ENCODE peak calls at places on chromosomes 13 and 19, in eight cellular contexts. H is stimulated activated CD8-positive, alpha-beta memory T cell treated with anti-CD3 and anti-CD28 coated beads, Interleukin-15, amount 100 ng/mL, for 4 hours; T is cardiac fibroblast; W is effector CD4-positive, alpha-beta T cell; M is EL; A is NCI-H2081; F is NCI-H2029; P is naive B cell. Q is an unnamed sample.

GRCh38 chr19:48085077-48085476 is 25.5 kb downstream of the PLA2G4C start:
- DNase-seq in T (no peak), M (no peak), A (no peak), P (no peak), H (no peak), W (no peak), F (no peak), Q (no peak)

GRCh38 chr13:110127986-110128511 is 178.9 kb downstream of the COL4A1 start:
- DNase-seq in W (no peak), A (no peak), P (no peak), T (no peak), M (peak; percentile 60), F (no peak), H (no peak), Q (no peak)

GRCh38 chr13:76440568-76440967 is 445.6 kb downstream of the KCTD12 start:
- DNase-seq in P (peak; percentile 4), W (no peak), H (no peak), M (no peak), F (no peak), T (no peak), A (no peak), Q (no peak)

GRCh38 chr19:45508931-45509691 is 1.8 kb downstream of the VASP start:
- DNase-seq in F (peak; percentile 56), W (no peak), H (no peak), M (peak; percentile 84), P (peak; percentile 35), T (peak; percentile 74), A (no peak), Q (peak; percentile 48)

GRCh38 chr13:109940637-109941036 is 154.3 kb upstream of the IRS2 start:
- DNase-seq in A (no peak), M (no peak), H (no peak), T (no peak), P (no peak), W (no peak), F (no peak), Q (no peak)

GRCh38 chr13:100941377-100941776 is 266.8 kb upstream of the TMTC4 start:
- DNase-seq in P (no peak), W (no peak), M (no peak), F (no peak), A (no peak), T (no peak), H (no peak), Q (no peak)

GRCh38 chr19:8413593-8413923 is 453 bp downstream of the MARCHF2 start:
- DNase-seq in M (no peak), F (no peak), P (no peak), A (no peak), H (no peak), W (no peak), T (no peak), Q (no peak)

GRCh38 chr13:75514080-75515040 is 23.3 kb downstream of the COMMD6 start:
- DNase-seq in F (no peak), H (no peak), P (no peak), A (no peak), T (peak; percentile 54), W (no peak), M (peak; percentile 40), Q (no peak)

GRCh38 chr19:45191324-45191845 is 12.8 kb downstream of the BLOC1S3 start:
- DNase-seq in M (no peak), H (no peak), T (no peak), A (no peak), W (no peak), F (no peak), P (no peak), Q (no peak)

GRCh38 chr19:1183543-1184172 is 9.6 kb upstream of the SBNO2 start:
- DNase-seq in P (no peak), F (no peak), M (peak; percentile 88), H (no peak), W (no peak), A (no peak), T (no peak), Q (no peak)

GRCh38 chr13:113749507-113749906 is 9.5 kb upstream of the TMEM255B start:
- DNase-seq in W (no peak), M (no peak), T (no peak), P (no peak), F (no peak), A (no peak), H (no peak), Q (no peak)

GRCh38 chr13:47656651-47657050 is 344.4 kb downstream of the SUCLA2 start:
- DNase-seq in W (no peak), F (no peak), P (no peak), A (no peak), T (no peak), M (no peak), H (no peak), Q (no peak)

GRCh38 chr19:4319067-4319718 is 14.8 kb downstream of the FSD1 start:
- DNase-seq in P (no peak), A (no peak), M (no peak), H (no peak), T (no peak), F (no peak), W (no peak), Q (no peak)

GRCh38 chr13:106566682-106567420 is 1.1 kb downstream of the ARGLU1 start:
- DNase-seq in H (no peak), W (peak; percentile 9), T (peak; percentile 66), A (peak; percentile 27), F (peak; percentile 25), P (no peak), M (peak; percentile 71), Q (peak; percentile 35)